ENCODE peak calls at places on chromosomes 4 and X, in ten cellular contexts. One of them, this sample, is unnamed.

GRCh38 chrX:35380808-35381700 is 417.1 kb upstream of the MAGEB16 start:
- DNase-seq in frontal cortex: no peak
- DNase-seq in stimulated activated CD4-positive, alpha-beta T cell treated with anti-CD3 and anti-CD28 coated beads, Interleukin-15, amount 100 ng/mL, for 1 hour: no peak
- DNase-seq in anterior cingulate cortex: no peak
- DNase-seq in H54: no peak
- DNase-seq in NCI-H460: peak
- DNase-seq in neuronal stem cell: no peak
- DNase-seq in psoas muscle: no peak
- DNase-seq in lower leg skin: no peak
- DNase-seq in PC-3: peak
- DNase-seq in this sample: no peak

GRCh38 chrX:13110427-13111324 is 66.3 kb upstream of the FAM9C start:
- DNase-seq in neuronal stem cell: no peak
- DNase-seq in psoas muscle: peak
- DNase-seq in PC-3: peak
- DNase-seq in frontal cortex: no peak
- DNase-seq in NCI-H460: peak
- DNase-seq in anterior cingulate cortex: no peak
- DNase-seq in H54: no peak
- DNase-seq in stimulated activated CD4-positive, alpha-beta T cell treated with anti-CD3 and anti-CD28 coated beads, Interleukin-15, amount 100 ng/mL, for 1 hour: no peak
- DNase-seq in lower leg skin: no peak
- DNase-seq in this sample: peak

GRCh38 chrX:115525486-115525885 is 35.5 kb upstream of the PLS3 start:
- DNase-seq in stimulated activated CD4-positive, alpha-beta T cell treated with anti-CD3 and anti-CD28 coated beads, Interleukin-15, amount 100 ng/mL, for 1 hour: no peak
- DNase-seq in neuronal stem cell: no peak
- DNase-seq in lower leg skin: no peak
- DNase-seq in PC-3: no peak
- DNase-seq in frontal cortex: no peak
- DNase-seq in H54: no peak
- DNase-seq in psoas muscle: no peak
- DNase-seq in anterior cingulate cortex: no peak
- DNase-seq in NCI-H460: no peak
- DNase-seq in this sample: no peak

GRCh38 chr4:137755033-137755471 is 222.8 kb upstream of the PCDH18 start:
- DNase-seq in lower leg skin: no peak
- DNase-seq in psoas muscle: no peak
- DNase-seq in anterior cingulate cortex: no peak
- DNase-seq in H54: no peak
- DNase-seq in neuronal stem cell: no peak
- DNase-seq in stimulated activated CD4-positive, alpha-beta T cell treated with anti-CD3 and anti-CD28 coated beads, Interleukin-15, amount 100 ng/mL, for 1 hour: no peak
- DNase-seq in PC-3: peak
- DNase-seq in NCI-H460: no peak
- DNase-seq in frontal cortex: no peak
- DNase-seq in this sample: no peak

GRCh38 chr4:1502976-1503375 is 96.7 kb upstream of the NKX1-1 start:
- DNase-seq in psoas muscle: no peak
- DNase-seq in lower leg skin: peak
- DNase-seq in neuronal stem cell: no peak
- DNase-seq in stimulated activated CD4-positive, alpha-beta T cell treated with anti-CD3 and anti-CD28 coated beads, Interleukin-15, amount 100 ng/mL, for 1 hour: no peak
- DNase-seq in anterior cingulate cortex: no peak
- DNase-seq in NCI-H460: no peak
- DNase-seq in frontal cortex: no peak
- DNase-seq in H54: no peak
- DNase-seq in PC-3: no peak
- DNase-seq in this sample: no peak

GRCh38 chrX:31301941-31302340 is 230.1 kb upstream of the FTHL17 start:
- DNase-seq in psoas muscle: no peak
- DNase-seq in stimulated activated CD4-positive, alpha-beta T cell treated with anti-CD3 and anti-CD28 coated beads, Interleukin-15, amount 100 ng/mL, for 1 hour: no peak
- DNase-seq in NCI-H460: no peak
- DNase-seq in frontal cortex: no peak
- DNase-seq in H54: no peak
- DNase-seq in lower leg skin: no peak
- DNase-seq in neuronal stem cell: no peak
- DNase-seq in PC-3: no peak
- DNase-seq in anterior cingulate cortex: no peak
- DNase-seq in this sample: no peak

GRCh38 chr4:15132739-15133138 is 130.5 kb downstream of the CPEB2 start:
- DNase-seq in NCI-H460: no peak
- DNase-seq in PC-3: no peak
- DNase-seq in psoas muscle: no peak
- DNase-seq in stimulated activated CD4-positive, alpha-beta T cell treated with anti-CD3 and anti-CD28 coated beads, Interleukin-15, amount 100 ng/mL, for 1 hour: no peak
- DNase-seq in neuronal stem cell: no peak
- DNase-seq in lower leg skin: no peak
- DNase-seq in anterior cingulate cortex: no peak
- DNase-seq in H54: no peak
- DNase-seq in frontal cortex: peak
- DNase-seq in this sample: no peak

GRCh38 chr4:156771171-156771837 is 200.3 kb downstream of the PDGFC start:
- DNase-seq in lower leg skin: no peak
- DNase-seq in NCI-H460: peak
- DNase-seq in PC-3: peak
- DNase-seq in stimulated activated CD4-positive, alpha-beta T cell treated with anti-CD3 and anti-CD28 coated beads, Interleukin-15, amount 100 ng/mL, for 1 hour: no peak
- DNase-seq in psoas muscle: no peak
- DNase-seq in frontal cortex: no peak
- DNase-seq in anterior cingulate cortex: peak
- DNase-seq in H54: no peak
- DNase-seq in neuronal stem cell: peak
- DNase-seq in this sample: peak

GRCh38 chr4:19472669-19473068 is 779.0 kb upstream of the SLIT2 start:
- DNase-seq in frontal cortex: no peak
- DNase-seq in H54: no peak
- DNase-seq in PC-3: peak
- DNase-seq in neuronal stem cell: no peak
- DNase-seq in stimulated activated CD4-positive, alpha-beta T cell treated with anti-CD3 and anti-CD28 coated beads, Interleukin-15, amount 100 ng/mL, for 1 hour: no peak
- DNase-seq in psoas muscle: no peak
- DNase-seq in NCI-H460: no peak
- DNase-seq in anterior cingulate cortex: no peak
- DNase-seq in lower leg skin: no peak
- DNase-seq in this sample: no peak

GRCh38 chr4:39062094-39062493 is at the start of gene KLHL5:
- DNase-seq in neuronal stem cell: peak
- DNase-seq in anterior cingulate cortex: no peak
- DNase-seq in PC-3: no peak
- DNase-seq in psoas muscle: no peak
- DNase-seq in frontal cortex: no peak
- DNase-seq in H54: no peak
- DNase-seq in stimulated activated CD4-positive, alpha-beta T cell treated with anti-CD3 and anti-CD28 coated beads, Interleukin-15, amount 100 ng/mL, for 1 hour: no peak
- DNase-seq in lower leg skin: no peak
- DNase-seq in NCI-H460: no peak
- DNase-seq in this sample: no peak

GRCh38 chr4:75555294-75556164 is at the start of gene ODAPH:
- DNase-seq in stimulated activated CD4-positive, alpha-beta T cell treated with anti-CD3 and anti-CD28 coated beads, Interleukin-15, amount 100 ng/mL, for 1 hour: no peak
- DNase-seq in H54: peak
- DNase-seq in anterior cingulate cortex: no peak
- DNase-seq in NCI-H460: no peak
- DNase-seq in neuronal stem cell: no peak
- DNase-seq in PC-3: peak
- DNase-seq in psoas muscle: no peak
- DNase-seq in lower leg skin: no peak
- DNase-seq in frontal cortex: no peak
- DNase-seq in this sample: peak

GRCh38 chr4:46444318-46444717 is 54.4 kb upstream of the GABRA2 start:
- DNase-seq in stimulated activated CD4-positive, alpha-beta T cell treated with anti-CD3 and anti-CD28 coated beads, Interleukin-15, amount 100 ng/mL, for 1 hour: no peak
- DNase-seq in frontal cortex: no peak
- DNase-seq in H54: no peak
- DNase-seq in lower leg skin: no peak
- DNase-seq in PC-3: no peak
- DNase-seq in psoas muscle: no peak
- DNase-seq in NCI-H460: no peak
- DNase-seq in anterior cingulate cortex: no peak
- DNase-seq in neuronal stem cell: no peak
- DNase-seq in this sample: no peak

GRCh38 chr4:183658362-183659028 is 490 bp downstream of the RWDD4 start:
- DNase-seq in NCI-H460: no peak
- DNase-seq in H54: no peak
- DNase-seq in lower leg skin: no peak
- DNase-seq in neuronal stem cell: no peak
- DNase-seq in anterior cingulate cortex: no peak
- DNase-seq in PC-3: peak
- DNase-seq in psoas muscle: peak
- DNase-seq in frontal cortex: peak
- DNase-seq in stimulated activated CD4-positive, alpha-beta T cell treated with anti-CD3 and anti-CD28 coated beads, Interleukin-15, amount 100 ng/mL, for 1 hour: peak
- DNase-seq in this sample: no peak

GRCh38 chr4:26127851-26128337 is 192.9 kb upstream of the RBPJ start:
- DNase-seq in lower leg skin: peak
- DNase-seq in anterior cingulate cortex: no peak
- DNase-seq in frontal cortex: no peak
- DNase-seq in stimulated activated CD4-positive, alpha-beta T cell treated with anti-CD3 and anti-CD28 coated beads, Interleukin-15, amount 100 ng/mL, for 1 hour: no peak
- DNase-seq in PC-3: peak
- DNase-seq in NCI-H460: no peak
- DNase-seq in H54: no peak
- DNase-seq in psoas muscle: no peak
- DNase-seq in neuronal stem cell: no peak
- DNase-seq in this sample: peak

GRCh38 chr4:155789391-155789790 is 30.6 kb downstream of the GUCY1B1 start:
- DNase-seq in H54: no peak
- DNase-seq in anterior cingulate cortex: no peak
- DNase-seq in stimulated activated CD4-positive, alpha-beta T cell treated with anti-CD3 and anti-CD28 coated beads, Interleukin-15, amount 100 ng/mL, for 1 hour: no peak
- DNase-seq in psoas muscle: no peak
- DNase-seq in NCI-H460: no peak
- DNase-seq in frontal cortex: no peak
- DNase-seq in PC-3: no peak
- DNase-seq in neuronal stem cell: no peak
- DNase-seq in lower leg skin: no peak
- DNase-seq in this sample: no peak

This sample was measured in Calu3.